ENCODE peak calls at places on chromosomes 13 and 19, in nine cellular contexts. I is astrocyte of the spinal cord, E is bronchial epithelial cell, O is choroid plexus epithelial cell, Y is GM12865, U is AG09309, R is tibial artery, G is tibial nerve, Z is hepatocyte. P is an unnamed sample.
A peak's percentile ranks its signal among the peaks of the same experiment; 100 is the strongest.

GRCh38 chr19:27867981-27868380 is 1345.0 kb downstream of the UQCRFS1 start:
- DNase-seq in I (no peak), E (no peak), O (no peak), Y (no peak), U (no peak), R (no peak), G (no peak), Z (no peak), P (no peak)

GRCh38 chr13:111027481-111028439 is 87.3 kb upstream of the ARHGEF7 start:
- DNase-seq in I (no peak), E (peak; percentile 7), O (no peak), Y (no peak), U (no peak), R (no peak), G (no peak), Z (no peak), P (no peak)

GRCh38 chr13:27969073-27969865 is at the start of gene CDX2:
- DNase-seq in I (no peak), E (no peak), O (no peak), Y (no peak), U (no peak), R (no peak), G (no peak), Z (peak; percentile 86), P (peak; percentile 21)

GRCh38 chr19:13574933-13575332 is 68.7 kb upstream of the CACNA1A start:
- DNase-seq in I (no peak), E (no peak), O (no peak), Y (no peak), U (no peak), R (no peak), G (no peak), Z (no peak), P (no peak)

GRCh38 chr19:15701757-15702589 is 25.9 kb upstream of the OR10H2 start:
- DNase-seq in I (no peak), E (peak; percentile 39), O (no peak), Y (no peak), U (no peak), R (no peak), G (no peak), Z (no peak), P (no peak)

GRCh38 chr19:10454267-10454666 is 33.9 kb downstream of the PDE4A start:
- DNase-seq in I (no peak), E (no peak), O (peak; percentile 41), Y (no peak), U (no peak), R (no peak), G (no peak), Z (no peak), P (no peak)

GRCh38 chr19:43467276-43467675 is 1.9 kb upstream of the LYPD3 start:
- DNase-seq in I (no peak), E (no peak), O (peak; percentile 27), Y (no peak), U (no peak), R (no peak), G (no peak), Z (no peak), P (no peak)

GRCh38 chr13:97586941-97587340 is 153.0 kb downstream of the RAP2A start:
- DNase-seq in I (no peak), E (no peak), O (no peak), Y (no peak), U (no peak), R (no peak), G (no peak), Z (no peak), P (no peak)

GRCh38 chr13:53379485-53379884 is 350.9 kb downstream of the OLFM4 start:
- DNase-seq in I (no peak), E (no peak), O (no peak), Y (no peak), U (no peak), R (no peak), G (no peak), Z (no peak), P (no peak)

GRCh38 chr13:53382008-53382407 is 353.4 kb downstream of the OLFM4 start:
- DNase-seq in I (no peak), E (no peak), O (no peak), Y (no peak), U (no peak), R (no peak), G (no peak), Z (no peak), P (no peak)
- TF ChIP-seq CTCF in I (no peak), E (no peak), O (no peak), Y (no peak), U (no peak), R (no peak), G (no peak), Z (no peak), P (no peak)

GRCh38 chr19:18605546-18606280 is 886 bp downstream of the CRLF1 start:
- DNase-seq in I (no peak), E (no peak), O (no peak), Y (no peak), U (no peak), R (no peak), G (no peak), Z (no peak), P (no peak)

GRCh38 chr19:18604820-18605159 is 1.8 kb downstream of the CRLF1 start:
- DNase-seq in I (no peak), E (no peak), O (no peak), Y (no peak), U (no peak), R (no peak), G (no peak), Z (no peak), P (no peak)

GRCh38 chr19:18605196-18605545 is 1.4 kb downstream of the CRLF1 start:
- DNase-seq in I (no peak), E (no peak), O (no peak), Y (no peak), U (no peak), R (no peak), G (no peak), Z (no peak), P (no peak)

GRCh38 chr19:18603255-18603957 is 3.2 kb downstream of the CRLF1 start:
- DNase-seq in I (peak; percentile 7), E (no peak), O (peak; percentile 31), Y (peak; percentile 24), U (no peak), R (no peak), G (no peak), Z (no peak), P (peak; percentile 53)

DNA sequence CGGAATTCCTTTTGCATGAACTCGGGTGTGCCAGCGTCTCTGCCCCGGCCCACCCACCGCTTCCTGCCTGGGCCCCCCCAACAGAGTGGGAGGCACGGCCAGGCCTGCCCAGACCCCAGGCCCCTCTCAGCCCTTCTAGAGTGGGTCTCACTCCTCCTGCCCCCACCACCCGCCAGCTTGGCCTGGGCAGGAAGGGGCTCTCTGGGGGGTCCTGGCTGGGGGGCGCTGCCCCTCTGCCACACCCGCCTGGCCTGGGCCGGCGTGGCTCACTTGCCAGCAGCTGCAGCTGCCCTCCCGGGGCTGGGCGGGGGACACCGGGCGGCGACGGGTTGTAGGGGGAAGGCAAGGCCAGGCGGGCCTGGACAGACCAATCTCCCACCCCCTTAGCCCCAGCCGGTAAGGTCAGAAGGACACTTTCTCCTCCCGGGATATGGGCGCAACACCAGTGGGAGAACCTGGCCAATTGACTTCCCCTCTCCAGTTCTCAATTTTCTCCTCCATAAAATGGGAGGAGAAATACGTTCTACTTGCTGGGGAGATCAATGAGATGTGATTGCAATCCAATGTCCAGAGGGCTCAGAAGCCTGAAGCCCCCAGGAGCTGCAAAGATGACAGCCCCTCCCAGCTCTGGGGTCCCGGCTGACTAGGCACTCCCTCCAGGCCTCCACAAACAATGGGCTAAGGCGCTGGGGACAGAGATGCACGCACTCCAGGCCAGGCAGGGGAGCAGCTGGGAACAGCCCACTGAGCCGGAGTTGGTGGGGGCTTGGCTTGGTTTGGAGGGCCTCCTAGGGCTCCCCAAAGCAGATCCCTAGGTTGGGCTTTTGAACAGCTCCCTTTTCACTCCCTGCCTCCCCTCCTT is 2.4 kb downstream of the CRLF1 start:
- DNase-seq in I (no peak), E (no peak), O (no peak), Y (no peak), U (no peak), R (no peak), G (no peak), Z (no peak), P (peak; percentile 44)
- TF ChIP-seq CTCF in I (no peak), E (no peak), O (no peak), Y (no peak), U (no peak), R (no peak), G (no peak), Z (no peak), P (no peak)

DNA sequence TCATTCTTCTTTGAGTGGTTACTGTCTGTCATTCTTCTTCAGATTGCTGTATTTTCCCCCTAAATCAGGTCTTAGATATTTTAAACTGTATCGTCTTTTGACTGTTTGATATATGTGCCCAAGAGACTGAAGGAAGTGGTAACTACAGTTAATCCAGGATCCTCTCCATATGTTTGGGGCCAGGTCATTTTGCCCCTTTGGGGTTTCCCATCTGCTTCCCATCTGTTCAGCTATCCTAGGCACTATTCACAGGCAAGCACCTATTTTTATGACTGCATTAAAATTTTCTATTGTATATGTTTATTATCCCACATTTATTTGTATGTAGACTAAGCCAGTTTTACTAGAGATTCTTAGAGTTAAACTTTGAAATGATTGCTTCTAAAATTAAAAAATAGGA is 244.2 kb downstream of the PCCA start:
- DNase-seq in I (no peak), E (no peak), O (no peak), Y (no peak), U (no peak), R (no peak), G (no peak), Z (no peak), P (no peak)
- TF ChIP-seq CTCF in I (no peak), E (no peak), O (no peak), Y (no peak), U (no peak), R (no peak), G (no peak), Z (no peak), P (no peak)

GRCh38 chr13:25752957-25753540 is 298.8 kb downstream of the SHISA2 start:
- DNase-seq in I (peak; percentile 95), E (peak; percentile 71), O (peak; percentile 92), Y (no peak), U (no peak), R (peak; percentile 75), G (peak; percentile 14), Z (peak; percentile 45), P (no peak)

GRCh38 chr13:25753976-25754375 is 297.8 kb downstream of the SHISA2 start:
- DNase-seq in I (peak; percentile 36), E (no peak), O (no peak), Y (no peak), U (no peak), R (no peak), G (no peak), Z (no peak), P (no peak)

GRCh38 chr13:25756251-25756650 is 295.6 kb downstream of the SHISA2 start:
- DNase-seq in I (no peak), E (no peak), O (no peak), Y (no peak), U (no peak), R (no peak), G (no peak), Z (no peak), P (no peak)

GRCh38 chr13:25761041-25761440 is 290.8 kb downstream of the SHISA2 start:
- DNase-seq in I (no peak), E (no peak), O (no peak), Y (no peak), U (no peak), R (no peak), G (no peak), Z (no peak), P (no peak)

DNA sequence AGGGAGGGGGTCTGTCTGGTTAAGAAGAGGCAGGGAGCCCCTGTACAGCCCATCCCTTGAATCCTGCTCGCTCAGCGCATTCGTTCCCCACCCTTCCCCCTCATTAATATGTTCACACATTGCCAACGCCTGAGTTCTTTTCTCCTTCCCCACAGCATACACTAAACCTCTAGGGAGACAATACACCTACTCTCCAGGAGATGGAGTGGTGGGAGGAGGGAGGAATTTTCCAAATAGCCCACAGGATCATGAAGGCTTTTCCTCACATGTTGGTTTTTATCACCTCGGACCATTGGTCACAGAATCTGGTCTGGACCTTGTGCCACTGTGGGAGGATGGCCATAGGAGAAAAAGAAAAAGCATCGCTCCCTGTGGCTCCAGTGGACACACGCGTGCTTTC is 294.9 kb downstream of the SHISA2 start:
- DNase-seq in I (no peak), E (no peak), O (no peak), Y (no peak), U (no peak), R (no peak), G (no peak), Z (no peak), P (no peak)
- TF ChIP-seq CTCF in I (peak; percentile 31), E (no peak), O (peak; percentile 31), Y (no peak), U (no peak), R (no peak), G (no peak), Z (no peak), P (no peak)

P was measured in GM13976.